ENCODE peak calls at places on chromosomes 7 and 10, in nine cellular contexts. W is fibroblast of mammary gland; Y is hepatocyte; U is coronary artery; S is endodermal cell; A is CD8-positive, alpha-beta T cell; L is fibroblast of pulmonary artery; G is A673; F is A549. R is an unnamed sample.

GRCh38 chr10:87038786-87039185 is 18.7 kb downstream of the FAM25A start:
- DNase-seq in U (no peak), L (no peak), W (peak), G (no peak), Y (no peak), A (no peak), S (no peak), F (no peak), R (no peak)

GRCh38 chr10:25142465-25142864 is 32.3 kb upstream of the GPR158 start:
- DNase-seq in G (no peak), F (no peak), W (peak), L (peak), S (no peak), U (no peak), A (no peak), Y (no peak), R (no peak)

GRCh38 chr7:39950473-39951155 is 558 bp downstream of the CDK13 start:
- DNase-seq in G (peak), W (no peak), L (peak), F (no peak), S (peak), A (peak), U (peak), Y (peak), R (no peak)

GRCh38 chr10:97127960-97128850 is 57.6 kb downstream of the SLIT1 start:
- DNase-seq in F (no peak), S (no peak), G (peak), W (no peak), L (no peak), A (no peak), U (no peak), Y (no peak), R (no peak)

GRCh38 chr7:105009667-105010537 is 4.1 kb upstream of the KMT2E start:
- DNase-seq in U (no peak), S (no peak), A (no peak), W (no peak), L (no peak), G (no peak), F (no peak), Y (no peak), R (no peak)

GRCh38 chr10:123995461-123996131 is 97.8 kb downstream of the CHST15 start:
- DNase-seq in F (peak), W (peak), L (peak), A (peak), S (peak), G (no peak), Y (peak), U (peak), R (peak)

GRCh38 chr7:25908154-25908948 is 243.6 kb upstream of the NFE2L3 start:
- DNase-seq in G (peak), L (no peak), Y (no peak), A (no peak), U (no peak), F (no peak), W (no peak), S (no peak), R (no peak)

GRCh38 chr7:50335795-50336754 is 31.6 kb downstream of the IKZF1 start:
- DNase-seq in A (peak), U (no peak), S (peak), Y (no peak), L (no peak), G (peak), F (no peak), W (no peak), R (no peak)

GRCh38 chr10:99536400-99537254 is 3.9 kb downstream of the NKX2-3 start:
- DNase-seq in L (no peak), U (no peak), S (peak), Y (no peak), A (no peak), G (no peak), F (no peak), W (no peak), R (no peak)

GRCh38 chr10:72081772-72082590 is 6.4 kb downstream of the SPOCK2 start:
- DNase-seq in A (no peak), W (no peak), G (no peak), U (no peak), S (no peak), Y (no peak), L (no peak), F (no peak), R (no peak)

GRCh38 chr7:12028508-12028907 is 182.6 kb upstream of the TMEM106B start:
- DNase-seq in Y (no peak), S (no peak), W (no peak), L (peak), F (no peak), U (no peak), G (no peak), A (no peak), R (no peak)

GRCh38 chr7:114825423-114825951 is 96.4 kb upstream of the MDFIC start:
- DNase-seq in A (no peak), G (no peak), Y (no peak), S (peak), L (no peak), U (no peak), F (no peak), W (no peak), R (no peak)

GRCh38 chr7:155381852-155382801 is 75.8 kb upstream of the EN2 start:
- DNase-seq in F (no peak), L (no peak), Y (no peak), S (no peak), A (no peak), U (no peak), G (no peak), W (no peak), R (no peak)

GRCh38 chr10:62728479-62728878 is 76.0 kb upstream of the ADO start:
- DNase-seq in L (peak), S (no peak), F (no peak), U (no peak), G (peak), Y (no peak), W (peak), A (no peak), R (no peak)

GRCh38 chr10:69696073-69696731 is 66.2 kb downstream of the FAM241B start:
- DNase-seq in L (peak), W (peak), Y (peak), G (peak), A (no peak), S (peak), F (peak), U (no peak), R (peak)

GRCh38 chr7:94043299-94043698 is 39.1 kb upstream of the BET1 start:
- DNase-seq in Y (no peak), S (no peak), A (no peak), F (no peak), U (no peak), G (no peak), W (peak), L (peak), R (no peak)

GRCh38 chr7:106522691-106523090 is 138.3 kb downstream of the CCDC71L start:
- DNase-seq in W (no peak), S (no peak), L (no peak), U (no peak), F (no peak), Y (no peak), G (no peak), A (no peak), R (peak)

GRCh38 chr7:37728747-37729146 is 45.2 kb downstream of the GPR141 start:
- DNase-seq in W (no peak), F (no peak), L (no peak), Y (peak), S (no peak), U (no peak), G (no peak), A (no peak), R (no peak)

GRCh38 chr10:100875484-100876166 is 37.1 kb upstream of the SLF2 start:
- DNase-seq in S (no peak), G (no peak), F (no peak), Y (no peak), W (no peak), U (no peak), A (no peak), L (no peak), R (no peak)

GRCh38 chr10:79098596-79099015 is 29.8 kb downstream of the ZMIZ1 start:
- DNase-seq in F (no peak), A (no peak), G (no peak), U (no peak), W (peak), Y (no peak), S (no peak), L (no peak), R (no peak)

GRCh38 chr7:38070718-38071117 is 107.3 kb upstream of the STARD3NL start:
- DNase-seq in F (peak), L (peak), W (peak), S (peak), G (peak), A (no peak), U (no peak), Y (peak), R (peak)

GRCh38 chr10:128526793-128527375 is 400.7 kb upstream of the MKI67 start:
- DNase-seq in G (peak), U (no peak), W (no peak), L (no peak), S (no peak), A (no peak), Y (peak), F (no peak), R (no peak)

GRCh38 chr7:155807013-155807804 is 5.1 kb downstream of the SHH start:
- DNase-seq in G (no peak), Y (peak), S (peak), W (no peak), A (no peak), F (no peak), L (no peak), U (no peak), R (no peak)

GRCh38 chr10:111439034-111439842 is 362.4 kb downstream of the ADRA2A start:
- DNase-seq in G (no peak), L (no peak), F (no peak), W (no peak), U (no peak), Y (no peak), A (no peak), S (no peak), R (no peak)

GRCh38 chr7:1679966-1680730 is 10.1 kb downstream of the ELFN1 start:
- DNase-seq in L (no peak), G (no peak), S (peak), U (no peak), A (peak), Y (no peak), W (no peak), F (no peak), R (no peak)

GRCh38 chr7:65731562-65732035 is 141.3 kb upstream of the VKORC1L1 start:
- DNase-seq in S (peak), A (no peak), W (no peak), L (no peak), G (peak), U (no peak), F (no peak), Y (peak), R (no peak)

GRCh38 chr7:76354981-76355730 is 3.6 kb downstream of the YWHAG start:
- DNase-seq in F (no peak), Y (no peak), L (no peak), G (no peak), U (no peak), A (no peak), W (no peak), S (no peak), R (no peak)

GRCh38 chr7:145398758-145399157 is 562.9 kb upstream of the TPK1 start:
- DNase-seq in U (no peak), G (no peak), S (no peak), A (no peak), F (no peak), Y (no peak), W (peak), L (peak), R (no peak)

GRCh38 chr7:76037310-76037709 is 10.5 kb downstream of the STYXL1 start:
- DNase-seq in A (no peak), U (no peak), S (no peak), G (no peak), Y (no peak), L (peak), W (peak), F (no peak), R (no peak)

GRCh38 chr7:52712938-52713337 is 322.5 kb upstream of the POM121L12 start:
- DNase-seq in U (no peak), W (no peak), S (no peak), Y (no peak), L (no peak), G (no peak), A (no peak), F (no peak), R (no peak)

GRCh38 chr7:156612930-156613329 is 27.6 kb upstream of the RNF32 start:
- DNase-seq in Y (no peak), W (no peak), G (no peak), S (no peak), F (no peak), A (peak), U (no peak), L (no peak), R (no peak)

GRCh38 chr10:25278180-25278579 is 103.4 kb downstream of the GPR158 start:
- DNase-seq in U (no peak), L (no peak), G (no peak), S (no peak), A (no peak), F (no peak), Y (no peak), W (no peak), R (no peak)

GRCh38 chr10:11282661-11283060 is 265.0 kb downstream of the CELF2 start:
- DNase-seq in L (no peak), F (no peak), W (no peak), A (no peak), S (no peak), Y (no peak), G (no peak), U (peak), R (no peak)

GRCh38 chr10:688621-689426 is 644 bp downstream of the DIP2C start:
- DNase-seq in U (no peak), Y (peak), A (no peak), F (peak), G (peak), W (peak), L (peak), S (peak), R (no peak)

GRCh38 chr10:11345224-11346054 is 266.0 kb downstream of the USP6NL start:
- DNase-seq in W (peak), U (no peak), G (peak), F (no peak), Y (peak), L (peak), S (peak), A (no peak), R (no peak)

GRCh38 chr10:69216577-69217118 is 3.5 kb upstream of the HKDC1 start:
- DNase-seq in S (no peak), G (no peak), F (no peak), A (no peak), W (no peak), L (no peak), U (no peak), Y (no peak), R (no peak)

GRCh38 chr7:114418117-114418516 is 3.5 kb downstream of the FOXP2 start:
- DNase-seq in F (no peak), A (no peak), L (no peak), W (no peak), U (no peak), Y (no peak), S (no peak), G (no peak), R (no peak)

GRCh38 chr7:102933763-102934162 is 21.0 kb downstream of the LRRC17 start:
- DNase-seq in Y (peak), G (no peak), F (no peak), L (peak), U (peak), A (no peak), S (peak), W (peak), R (peak)

DNA sequence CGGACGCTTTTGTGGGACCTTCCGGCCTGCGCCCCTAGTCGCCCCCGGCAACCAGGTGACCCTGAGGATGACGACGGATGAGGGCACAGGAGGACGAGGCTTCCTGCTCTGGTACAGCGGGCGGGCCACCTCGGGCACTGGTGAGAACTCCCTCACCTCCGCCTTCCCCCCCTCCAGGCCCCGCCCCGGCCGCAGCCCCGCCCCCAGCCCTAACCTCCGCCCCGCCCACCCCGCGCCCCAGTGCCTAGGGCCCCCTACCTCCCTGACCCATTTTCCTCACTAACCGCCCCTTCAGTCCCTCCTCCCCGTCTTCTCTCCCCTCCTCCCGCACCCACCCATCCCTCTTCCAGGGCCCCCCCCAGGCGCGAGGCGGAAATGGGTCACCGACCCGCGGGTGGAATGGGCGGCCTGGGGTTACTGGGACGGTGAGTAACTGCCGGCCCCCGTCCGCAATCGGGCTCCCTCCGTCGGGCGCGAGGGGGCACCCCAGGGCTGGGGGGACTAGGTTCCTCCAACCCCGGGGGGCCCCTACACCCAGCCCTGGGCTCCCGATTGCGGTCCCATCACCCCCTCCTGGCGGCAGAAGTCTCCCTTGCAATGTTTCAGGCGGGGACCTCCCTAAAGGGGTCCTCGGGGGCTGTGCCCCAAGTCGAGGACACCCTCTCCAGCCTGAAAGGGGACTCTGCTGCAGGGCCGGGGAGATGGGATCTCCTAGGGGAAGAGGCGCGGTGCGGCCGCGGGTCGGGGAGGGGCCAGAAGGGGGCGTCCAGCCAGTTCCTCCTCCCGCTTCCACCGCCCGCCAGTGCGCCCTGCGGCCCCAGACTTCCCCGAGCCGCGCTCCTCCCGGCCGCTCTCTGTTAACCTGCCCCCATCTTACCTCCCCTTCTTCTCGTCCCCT is 2.2 kb downstream of the PCOLCE start:
- DNase-seq in U (peak), W (peak), L (peak), A (peak), F (peak), Y (peak), S (peak), G (peak), R (no peak)
- TF ChIP-seq CTCF in U (no peak), W (peak), L (peak), A (peak), F (peak), Y (peak), S (peak), G (peak), R (peak)

GRCh38 chr10:75228834-75229233 is 6.9 kb downstream of the COMTD1 start:
- DNase-seq in L (no peak), F (no peak), Y (no peak), W (no peak), G (no peak), A (no peak), S (peak), U (no peak), R (no peak)

GRCh38 chr10:75228278-75228677 is 7.5 kb downstream of the COMTD1 start:
- DNase-seq in F (no peak), Y (no peak), L (no peak), G (no peak), W (no peak), A (no peak), U (no peak), S (no peak), R (no peak)

GRCh38 chr10:75226055-75226454 is 9.7 kb downstream of the COMTD1 start:
- DNase-seq in F (no peak), L (no peak), Y (no peak), U (no peak), A (no peak), G (no peak), W (no peak), S (no peak), R (no peak)

GRCh38 chr10:75223507-75223906 is 12.2 kb downstream of the COMTD1 start:
- DNase-seq in U (no peak), W (no peak), S (peak), A (no peak), Y (no peak), G (no peak), F (no peak), L (no peak), R (no peak)

DNA sequence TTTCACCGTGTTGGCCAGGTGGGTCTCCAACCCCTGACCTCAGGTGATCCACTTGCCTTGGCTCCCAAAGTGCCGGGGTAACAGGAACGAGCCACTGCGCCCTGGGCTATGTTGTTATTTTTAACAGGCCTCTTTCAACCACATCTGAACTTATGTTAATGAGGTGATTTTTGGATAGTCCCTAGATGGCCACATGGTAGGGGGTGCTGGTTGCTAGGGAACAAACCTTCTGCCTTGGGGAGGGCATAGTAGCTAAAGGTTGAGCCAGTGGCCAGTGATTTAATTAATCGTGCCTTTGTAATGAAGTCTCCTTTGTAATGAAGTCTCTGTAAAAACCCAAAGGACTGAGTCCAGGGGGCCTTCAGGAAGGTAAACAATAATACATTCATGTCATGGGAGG is 9.1 kb downstream of the COMTD1 start:
- DNase-seq in Y (no peak), L (no peak), A (no peak), U (no peak), W (no peak), F (no peak), S (peak), G (no peak), R (no peak)
- H3K4me3 ChIP-seq in Y (no peak), L (no peak), A (no peak), U (no peak), W (no peak), F (no peak), S (no peak), G (no peak), R (no peak)

GRCh38 chr10:110275140-110275729 is 29.5 kb downstream of the SMNDC1 start:
- DNase-seq in S (no peak), F (no peak), L (no peak), U (no peak), W (no peak), A (no peak), Y (no peak), G (no peak), R (no peak)
- TF ChIP-seq CTCF in S (no peak), F (no peak), L (no peak), U (no peak), W (no peak), A (no peak), Y (no peak), G (no peak), R (no peak)

DNA sequence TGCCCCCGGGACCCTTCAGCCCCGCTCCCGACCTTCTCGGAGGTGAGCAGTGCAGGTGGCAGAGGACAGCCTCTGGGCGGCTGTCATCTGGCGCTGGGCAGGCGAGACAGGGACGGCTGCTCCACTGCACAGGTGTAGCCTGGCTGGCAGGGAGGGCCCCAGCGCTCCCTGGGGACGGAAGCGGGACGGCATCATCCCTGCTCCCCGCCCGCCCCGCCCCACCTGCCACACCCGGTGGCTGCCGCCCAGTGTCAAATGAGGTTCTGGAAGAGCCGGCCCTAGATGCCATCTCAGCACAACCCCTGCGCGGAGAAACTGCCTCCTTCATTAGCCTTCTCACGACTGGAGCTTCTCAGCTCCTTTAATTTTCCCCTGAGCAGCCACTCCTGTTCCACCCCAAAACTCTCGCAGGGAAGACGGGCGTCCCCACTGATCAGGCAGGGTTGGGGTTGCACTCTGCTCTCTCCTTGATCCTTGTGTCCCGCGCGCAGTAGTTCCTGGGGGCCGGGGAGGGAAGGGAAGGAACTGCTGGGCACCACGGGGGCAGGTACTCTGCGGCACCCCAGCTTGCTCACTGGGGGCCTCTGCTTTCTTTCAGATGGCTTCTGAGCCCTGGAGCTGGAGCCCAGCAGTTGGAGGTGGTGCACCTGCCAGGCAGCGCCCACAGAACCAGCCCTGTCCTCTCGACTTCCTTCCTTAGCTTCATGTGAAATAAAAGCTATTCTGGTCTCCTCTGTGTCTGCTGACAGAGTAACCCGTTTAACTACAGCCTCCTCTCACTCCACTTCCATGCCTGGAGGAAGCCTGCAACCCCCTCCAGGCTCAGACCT is 12.0 kb downstream of the PLAC9 start:
- DNase-seq in A (peak), F (peak), Y (no peak), U (no peak), W (no peak), L (no peak), S (peak), G (no peak), R (no peak)
- H3K4me3 ChIP-seq in A (peak), F (peak), Y (no peak), U (peak), W (no peak), L (no peak), S (no peak), G (peak), R (no peak)